ENCODE peak calls at places on chromosome 9, in four cellular contexts. L is ACHN, F is endothelial cell, M is epithelial cell of prostate. X is an unnamed sample.

GRCh38 chr9:129596541-129597328 is 24.2 kb downstream of the C9orf50 start:
- DNase-seq in L (no peak), F (no peak), M (no peak), X (no peak)

GRCh38 chr9:17799383-17799782 is 220.5 kb downstream of the SH3GL2 start:
- DNase-seq in L (no peak), F (no peak), M (peak), X (no peak)

GRCh38 chr9:134290603-134291451 is 35.4 kb upstream of the RXRA start:
- DNase-seq in L (no peak), F (no peak), M (no peak), X (no peak)

GRCh38 chr9:128361981-128362646 is 9.1 kb upstream of the URM1 start:
- DNase-seq in L (peak), F (peak), M (no peak), X (peak)

GRCh38 chr9:35940474-35941467 is 17.2 kb downstream of the OR2S2 start:
- DNase-seq in L (no peak), F (no peak), M (no peak), X (no peak)

GRCh38 chr9:26744362-26744965 is 148.1 kb downstream of the CAAP1 start:
- DNase-seq in L (peak), F (no peak), M (no peak), X (no peak)

GRCh38 chr9:132451276-132451675 is 41.3 kb downstream of the CFAP77 start:
- DNase-seq in L (no peak), F (no peak), M (no peak), X (no peak)

GRCh38 chr9:16727452-16728127 is 142.9 kb downstream of the BNC2 start:
- DNase-seq in L (no peak), F (no peak), M (no peak), X (no peak)